ENCODE peak calls at places on chromosome 10, in eight cellular contexts. A is ovary, G is AG04450, N is pancreas, Q is PC-3, X is osteoblast, U is mammary epithelial cell, J is H1. D is an unnamed sample.

GRCh38 chr10:78623577-78624215 is 445.1 kb upstream of the ZMIZ1 start:
- DNase-seq in G (no peak), J (no peak), Q (peak), U (peak), N (no peak), A (no peak), X (peak), D (no peak)

GRCh38 chr10:119595134-119595714 is 1.5 kb downstream of the TIAL1 start:
- DNase-seq in U (peak), J (no peak), G (no peak), Q (peak), A (no peak), N (no peak), X (peak), D (no peak)

GRCh38 chr10:24790599-24790998 is 66.9 kb upstream of the ARHGAP21 start:
- DNase-seq in A (no peak), U (no peak), N (no peak), X (no peak), Q (no peak), J (no peak), G (no peak), D (no peak)

GRCh38 chr10:96548589-96548988 is 34.9 kb upstream of the TLL2 start:
- DNase-seq in G (no peak), X (no peak), A (peak), U (no peak), N (no peak), Q (no peak), J (no peak), D (no peak)

GRCh38 chr10:74039561-74040145 is 41.7 kb downstream of the VCL start:
- DNase-seq in G (no peak), X (peak), J (no peak), Q (no peak), U (no peak), N (no peak), A (no peak), D (no peak)

GRCh38 chr10:31756131-31757119 is 172.2 kb downstream of the ARHGAP12 start:
- DNase-seq in X (no peak), U (no peak), N (no peak), G (no peak), Q (no peak), J (no peak), A (no peak), D (no peak)

GRCh38 chr10:7302393-7303054 is 108.3 kb downstream of the SFMBT2 start:
- DNase-seq in Q (peak), U (peak), G (no peak), N (no peak), A (no peak), X (no peak), J (no peak), D (no peak)

GRCh38 chr10:71218046-71218832 is 5.9 kb downstream of the UNC5B start:
- DNase-seq in J (no peak), X (no peak), U (peak), G (no peak), N (no peak), Q (peak), A (no peak), D (peak)

GRCh38 chr10:96984512-96985225 is 152.6 kb downstream of the LCOR start:
- DNase-seq in J (no peak), A (no peak), G (no peak), Q (no peak), N (no peak), U (no peak), X (no peak), D (no peak)

GRCh38 chr10:126935263-126935946 is 30.2 kb downstream of the DOCK1 start:
- DNase-seq in U (peak), N (no peak), A (no peak), G (no peak), J (no peak), X (peak), Q (peak), D (no peak)

DNA sequence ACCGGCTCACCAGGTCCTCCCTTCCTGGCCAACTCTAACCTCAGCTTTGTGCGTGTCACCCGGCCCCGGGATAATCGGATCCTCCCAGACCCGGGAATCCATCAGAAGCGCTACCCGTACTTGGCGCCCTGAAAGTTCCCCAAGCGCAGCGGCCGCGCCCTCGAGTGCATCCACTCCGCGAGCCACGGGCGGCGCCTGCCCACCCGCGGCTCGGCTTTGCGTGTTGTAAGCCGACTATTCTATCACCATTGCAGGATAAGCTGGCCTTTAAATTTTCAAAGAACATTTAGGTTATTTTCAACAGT is 35.7 kb upstream of the EBLN1 start:
- DNase-seq in J (no peak), G (no peak), A (peak), U (no peak), N (peak), X (no peak), Q (no peak), D (peak)
- H3K4me3 ChIP-seq in J (peak), G (no peak), A (peak), U (no peak), N (no peak), X (peak), Q (no peak), D (peak)

DNA sequence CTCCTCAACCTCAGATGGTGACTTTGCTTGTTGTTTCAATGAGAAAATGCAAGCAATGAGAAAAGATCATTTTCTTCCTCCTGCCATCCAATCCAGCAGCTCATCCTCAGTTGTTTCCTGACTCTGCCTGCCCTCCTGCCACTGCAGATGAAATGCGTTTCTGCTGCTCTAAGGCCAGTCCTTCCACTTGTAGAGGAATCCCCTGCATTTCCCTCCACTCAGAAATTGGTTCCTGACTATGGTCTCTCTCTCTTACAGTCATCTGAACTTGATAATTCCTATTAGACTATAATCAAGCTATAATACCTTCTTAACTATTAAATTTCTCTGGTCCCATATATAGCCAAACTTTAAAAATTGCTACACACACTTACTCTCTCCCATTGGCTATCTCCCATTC is 14.4 kb downstream of the ITGA8 start:
- DNase-seq in X (no peak), G (no peak), A (no peak), U (no peak), Q (no peak), J (no peak), N (no peak), D (no peak)
- TF ChIP-seq CTCF in X (no peak), G (no peak), A (no peak), U (no peak), Q (no peak), J (no peak), N (no peak), D (no peak)

GRCh38 chr10:58846856-58847255 is 329.6 kb upstream of the PHYHIPL start:
- DNase-seq in Q (no peak), A (no peak), X (no peak), G (no peak), N (no peak), J (no peak), U (no peak), D (no peak)
- H3K4me3 ChIP-seq in Q (no peak), A (no peak), X (no peak), G (no peak), N (no peak), J (no peak), U (no peak), D (no peak)

GRCh38 chr10:54137396-54137795 is 663.6 kb downstream of the PCDH15 start:
- DNase-seq in G (no peak), U (no peak), N (no peak), A (no peak), Q (no peak), J (no peak), X (no peak), D (no peak)

GRCh38 chr10:54130394-54130793 is 670.6 kb downstream of the PCDH15 start:
- DNase-seq in A (no peak), N (no peak), X (no peak), J (no peak), G (no peak), U (no peak), Q (no peak), D (no peak)

GRCh38 chr10:54131833-54132232 is 669.2 kb downstream of the PCDH15 start:
- DNase-seq in U (no peak), Q (no peak), J (no peak), G (no peak), A (no peak), X (no peak), N (no peak), D (no peak)

DNA sequence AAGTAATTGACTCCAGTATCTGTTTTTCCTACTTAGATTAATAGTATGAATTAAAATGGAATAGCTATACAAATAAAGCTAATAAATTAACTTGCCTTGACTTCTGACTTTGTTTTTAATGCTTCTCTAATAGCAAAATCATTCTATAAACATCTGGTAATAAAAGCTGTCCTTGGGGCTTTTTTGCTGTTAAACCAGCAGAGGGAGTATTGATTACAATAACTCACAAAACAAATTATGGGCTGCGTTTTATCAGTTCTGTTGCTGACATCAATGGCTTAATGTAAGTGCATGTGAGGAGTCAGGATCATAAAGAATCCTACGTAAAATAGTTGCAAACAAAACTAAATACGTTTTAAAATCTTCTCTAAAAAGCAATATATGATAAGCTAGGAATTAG is 667.8 kb downstream of the PCDH15 start:
- DNase-seq in G (no peak), Q (peak), U (no peak), J (no peak), X (no peak), N (no peak), A (no peak), D (no peak)
- TF ChIP-seq CTCF in G (no peak), Q (peak), U (peak), J (no peak), X (no peak), N (no peak), A (no peak), D (no peak)

DNA sequence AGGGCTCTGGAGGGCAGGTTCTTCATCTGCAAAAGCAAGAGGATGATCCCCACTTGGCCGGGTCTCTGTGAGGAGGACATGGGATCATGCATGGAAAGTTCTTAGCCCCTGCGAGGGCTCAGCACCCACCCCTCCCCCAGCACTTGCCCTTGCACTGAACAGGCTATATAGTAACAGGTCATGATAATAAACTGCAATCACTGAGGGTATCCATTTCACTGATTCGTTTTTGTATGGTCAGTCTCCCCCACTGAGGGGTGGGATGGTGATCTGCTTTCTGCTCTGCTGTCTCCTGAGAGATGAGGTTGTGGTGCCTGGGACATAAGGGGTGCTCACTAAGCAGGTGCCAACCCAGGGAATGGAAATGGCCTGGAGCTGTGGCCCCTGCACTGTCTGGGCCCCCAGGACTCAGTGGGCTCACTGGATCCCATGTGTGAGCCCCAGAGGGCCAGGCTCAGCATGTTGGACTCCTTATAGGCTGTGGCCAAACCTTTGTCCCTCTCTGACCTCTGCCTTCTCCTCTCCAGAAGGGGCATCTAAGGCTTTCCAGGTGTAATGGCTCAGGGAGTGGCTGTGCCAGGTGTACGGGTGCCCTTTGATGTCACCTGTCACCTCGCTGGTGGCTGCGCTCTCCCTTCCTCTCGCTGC is 56.5 kb downstream of the NEUROG3 start:
- DNase-seq in J (no peak), X (no peak), G (no peak), A (no peak), U (no peak), N (no peak), Q (no peak), D (no peak)
- H3K4me3 ChIP-seq in J (no peak), X (no peak), G (no peak), A (no peak), U (no peak), N (no peak), Q (no peak), D (no peak)

GRCh38 chr10:124671486-124672075 is 72.6 kb downstream of the FAM53B start:
- DNase-seq in Q (peak), G (no peak), N (no peak), U (peak), J (no peak), A (no peak), X (peak), D (peak)
- TF ChIP-seq CTCF in Q (no peak), G (no peak), N (no peak), U (peak), J (peak), A (no peak), X (peak), D (peak)

GRCh38 chr10:103763374-103764202 is 91.8 kb downstream of the SH3PXD2A start:
- DNase-seq in J (no peak), X (no peak), Q (no peak), G (no peak), U (no peak), A (no peak), N (no peak), D (no peak)
- H3K4me3 ChIP-seq in J (no peak), X (no peak), Q (no peak), G (no peak), U (no peak), A (no peak), N (no peak), D (no peak)

GRCh38 chr10:132142396-132143161 is 44.2 kb upstream of the DPYSL4 start:
- DNase-seq in N (peak), X (peak), Q (peak), J (peak), A (peak), U (peak), G (no peak), D (peak)
- TF ChIP-seq CTCF in N (peak), X (peak), Q (peak), J (peak), A (peak), U (peak), G (peak), D (peak)

GRCh38 chr10:98487692-98488091 is 41.0 kb upstream of the HPS1 start:
- DNase-seq in G (no peak), J (no peak), Q (no peak), U (no peak), X (no peak), A (no peak), N (no peak), D (no peak)

GRCh38 chr10:98489561-98490481 is 43.1 kb upstream of the HPS1 start:
- DNase-seq in U (peak), A (no peak), N (no peak), G (no peak), X (no peak), J (no peak), Q (peak), D (no peak)

GRCh38 chr10:98485959-98486358 is 39.2 kb upstream of the HPS1 start:
- DNase-seq in G (no peak), Q (peak), U (peak), J (no peak), X (peak), N (no peak), A (no peak), D (no peak)

GRCh38 chr10:98486421-98486820 is 39.7 kb upstream of the HPS1 start:
- DNase-seq in A (no peak), U (peak), X (peak), Q (peak), N (no peak), G (no peak), J (no peak), D (no peak)

DNA sequence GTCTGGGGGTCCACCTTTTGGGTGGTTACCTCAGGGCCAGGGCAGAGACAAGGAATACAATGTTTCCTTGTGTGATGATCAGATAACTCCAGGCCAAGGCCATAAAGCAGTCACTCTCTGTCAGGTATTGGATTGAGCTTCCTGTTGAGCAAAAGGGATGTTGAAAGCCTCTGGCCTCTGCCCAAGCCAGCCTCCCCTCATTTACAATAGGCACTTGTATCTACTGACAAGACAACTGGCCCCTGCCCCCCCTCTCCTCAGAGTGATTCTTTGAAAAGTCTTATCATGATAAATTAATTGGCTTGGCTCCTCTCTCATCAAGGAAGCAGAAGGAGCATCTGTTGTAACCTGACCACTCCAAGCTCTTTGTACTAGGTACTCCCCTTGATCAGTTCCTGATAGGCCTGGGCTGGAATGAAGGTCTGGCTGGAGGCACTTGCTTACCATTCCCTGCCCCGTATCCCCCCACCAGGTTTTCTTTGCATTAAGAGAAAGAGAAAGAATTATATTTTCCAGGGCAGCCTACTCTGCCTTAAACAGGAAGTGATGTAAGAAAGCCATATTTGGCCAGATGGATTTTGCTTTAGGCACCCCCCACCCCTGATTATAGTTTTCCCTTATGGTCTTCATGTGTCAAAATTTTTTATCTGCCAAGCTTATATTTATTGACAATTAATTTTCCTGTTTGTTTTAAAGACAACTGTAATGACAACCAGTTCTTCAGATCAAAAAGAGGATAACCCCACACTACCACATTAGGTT is 42.1 kb upstream of the HPS1 start:
- DNase-seq in G (no peak), A (no peak), Q (peak), N (peak), U (peak), J (no peak), X (no peak), D (no peak)
- H3K4me3 ChIP-seq in G (no peak), A (no peak), Q (no peak), N (no peak), U (no peak), J (no peak), X (no peak), D (no peak)

DNA sequence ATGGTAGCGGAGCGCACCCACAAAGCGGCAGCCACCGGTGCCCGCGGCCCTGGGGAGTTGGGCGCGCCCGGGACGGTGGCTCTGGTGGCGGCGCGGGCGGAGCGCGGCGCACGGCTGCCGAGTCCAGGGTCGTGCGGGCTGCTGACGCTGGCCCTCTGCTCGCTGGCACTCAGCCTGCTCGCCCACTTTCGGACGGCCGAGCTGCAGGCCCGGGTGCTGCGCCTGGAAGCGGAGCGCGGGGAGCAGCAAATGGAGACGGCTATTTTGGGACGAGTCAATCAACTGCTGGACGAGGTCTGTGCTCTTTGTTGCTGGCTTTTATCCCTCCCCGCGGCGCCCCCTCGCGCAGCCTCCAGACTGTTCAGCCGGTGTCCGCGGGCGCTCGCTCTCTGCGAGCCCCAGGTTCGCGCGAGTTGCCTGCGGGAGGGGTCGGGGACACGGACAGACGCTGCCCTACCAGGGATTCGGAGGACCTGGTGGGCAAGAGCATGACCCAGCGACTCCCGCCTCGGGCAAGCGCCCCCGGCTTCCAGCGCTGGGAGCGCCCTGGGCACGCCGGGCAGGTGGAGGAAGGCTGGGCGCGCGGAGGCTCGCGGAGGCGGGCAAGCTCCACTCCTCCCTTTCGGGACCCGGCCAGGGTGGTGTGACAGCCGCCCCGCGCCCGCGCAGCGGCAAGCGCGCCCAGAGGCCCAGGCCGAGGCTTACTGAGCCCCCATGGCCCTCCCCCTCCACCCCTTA is 887 bp downstream of the COL13A1 start:
- DNase-seq in X (peak), A (peak), U (peak), N (no peak), J (peak), G (no peak), Q (peak), D (peak)
- TF ChIP-seq CTCF in X (no peak), A (no peak), U (no peak), N (no peak), J (no peak), G (peak), Q (peak), D (no peak)

D was measured in spleen.